ENCODE peak calls at places on chromosomes 4 and X, in six cellular contexts. J, G, S, Y, E and X are unnamed samples.

GRCh38 chr4:40621229-40621591 is 8.5 kb downstream of the RBM47 start:
- DNase-seq in J (no peak), G (no peak), S (peak), Y (no peak), E (no peak), X (no peak)

GRCh38 chrX:109818921-109819320 is 85.9 kb upstream of the ACSL4 start:
- DNase-seq in J (no peak), G (peak), S (no peak), Y (no peak), E (no peak), X (no peak)

GRCh38 chrX:42680651-42681050 is 97.3 kb downstream of the PPP1R2C start:
- DNase-seq in J (no peak), G (peak), S (peak), Y (no peak), E (no peak), X (no peak)

GRCh38 chr4:184461711-184462110 is 12.6 kb downstream of the IRF2 start:
- DNase-seq in J (no peak), G (no peak), S (no peak), Y (no peak), E (no peak), X (no peak)

GRCh38 chr4:101252721-101253120 is 94.6 kb downstream of the PPP3CA start:
- DNase-seq in J (peak), G (peak), S (peak), Y (no peak), E (no peak), X (no peak)

GRCh38 chr4:174869334-174869733 is 40.3 kb upstream of the GLRA3 start:
- DNase-seq in J (no peak), G (no peak), S (no peak), Y (no peak), E (no peak), X (no peak)

GRCh38 chr4:3036131-3036952 is 38.0 kb downstream of the HTT-AS start:
- DNase-seq in J (no peak), G (no peak), S (no peak), Y (no peak), E (peak), X (no peak)

GRCh38 chr4:148017801-148018200 is 285.9 kb downstream of the ARHGAP10 start:
- DNase-seq in J (no peak), G (peak), S (no peak), Y (no peak), E (no peak), X (no peak)

GRCh38 chr4:2793920-2794706 is 1.2 kb downstream of the SH3BP2 start:
- DNase-seq in J (no peak), G (no peak), S (peak), Y (peak), E (peak), X (peak)

GRCh38 chr4:27791640-27792039 is 931.0 kb downstream of the STIM2 start:
- DNase-seq in J (no peak), G (peak), S (peak), Y (peak), E (no peak), X (no peak)

GRCh38 chr4:173538148-173538902 is 8.3 kb upstream of the HAND2 start:
- DNase-seq in J (peak), G (no peak), S (no peak), Y (peak), E (peak), X (no peak)

GRCh38 chrX:1933964-1934363 is 319.1 kb downstream of the ASMT start:
- DNase-seq in J (no peak), G (no peak), S (no peak), Y (no peak), E (no peak), X (no peak)

GRCh38 chrX:1932231-1932630 is 317.4 kb downstream of the ASMT start:
- DNase-seq in J (peak), G (peak), S (peak), Y (no peak), E (no peak), X (no peak)

GRCh38 chrX:1941291-1941690 is 326.4 kb downstream of the ASMT start:
- DNase-seq in J (peak), G (no peak), S (no peak), Y (no peak), E (no peak), X (no peak)

GRCh38 chrX:1935805-1936204 is 320.9 kb downstream of the ASMT start:
- DNase-seq in J (no peak), G (no peak), S (no peak), Y (no peak), E (no peak), X (no peak)
- TF ChIP-seq CTCF in J (no peak), G (no peak), S (no peak), Y (no peak), E (no peak), X (peak)

GRCh38 chr4:171846232-171846631 is 33.0 kb downstream of the GALNTL6 start:
- DNase-seq in J (peak), G (peak), S (peak), Y (peak), E (no peak), X (no peak)
- TF ChIP-seq CTCF in J (peak), G (peak), S (peak), Y (peak), E (peak), X (peak)

GRCh38 chr4:139901516-139902327 is 236.1 kb downstream of the MGST2 start:
- DNase-seq in J (no peak), G (peak), S (peak), Y (no peak), E (no peak), X (no peak)

GRCh38 chr4:139900964-139901376 is 235.4 kb downstream of the MGST2 start:
- DNase-seq in J (no peak), G (no peak), S (no peak), Y (no peak), E (no peak), X (no peak)

GRCh38 chr4:139904406-139904805 is 238.8 kb downstream of the MGST2 start:
- DNase-seq in J (no peak), G (no peak), S (no peak), Y (no peak), E (no peak), X (no peak)

GRCh38 chr4:139903845-139904244 is 238.2 kb downstream of the MGST2 start:
- DNase-seq in J (no peak), G (no peak), S (no peak), Y (peak), E (no peak), X (no peak)

DNA sequence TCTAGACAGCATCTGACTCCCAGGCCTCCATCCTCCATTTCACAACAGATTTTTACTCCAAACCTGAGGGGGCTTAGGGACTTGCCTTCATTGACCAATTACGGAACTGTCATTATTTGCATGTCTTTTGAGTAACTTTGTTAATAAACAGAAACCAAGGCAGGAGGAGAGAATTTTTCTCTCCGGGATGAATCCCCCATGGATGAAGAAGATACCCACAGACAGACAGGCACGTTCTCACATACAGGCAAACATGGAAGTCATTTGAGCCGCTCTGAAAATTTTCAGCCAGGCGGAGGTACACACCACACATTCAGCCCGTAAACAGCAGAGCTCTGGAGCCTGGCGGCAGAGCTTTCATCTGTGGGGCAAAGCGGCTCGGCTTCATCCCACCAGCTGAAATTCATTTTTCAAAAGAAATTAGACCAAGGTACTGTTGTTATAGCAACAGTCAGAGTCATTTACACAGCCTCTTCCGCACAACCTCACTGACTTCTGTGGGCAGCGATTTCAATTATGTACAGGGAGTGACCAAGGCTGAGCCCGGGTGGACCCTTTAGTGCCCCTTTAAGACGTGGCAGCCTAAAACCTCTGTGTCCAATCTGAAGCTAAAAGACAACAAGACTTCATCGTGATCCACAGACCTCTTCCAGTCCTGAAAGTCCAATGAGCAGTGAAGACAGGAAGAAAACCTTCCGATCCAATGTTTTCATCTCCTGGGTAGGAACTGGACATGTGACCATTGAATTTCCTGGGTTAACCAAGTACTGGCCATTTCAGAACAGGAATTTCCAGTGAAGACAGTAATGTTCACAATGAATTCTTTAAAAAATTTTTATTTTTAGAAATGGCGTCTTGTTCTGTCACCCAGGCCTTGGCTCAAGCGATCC is 237.0 kb downstream of the MGST2 start:
- DNase-seq in J (no peak), G (no peak), S (peak), Y (no peak), E (no peak), X (no peak)
- TF ChIP-seq CTCF in J (no peak), G (no peak), S (peak), Y (no peak), E (no peak), X (no peak)

GRCh38 chr4:67892905-67893304 is 9.1 kb upstream of the TMPRSS11D start:
- DNase-seq in J (peak), G (no peak), S (no peak), Y (no peak), E (no peak), X (no peak)
- TF ChIP-seq CTCF in J (no peak), G (no peak), S (peak), Y (no peak), E (no peak), X (no peak)